ENCODE peak calls at places on chromosomes 2 and 18, in seven cellular contexts. Q is H9, C is neuronal stem cell, E is IMR-90, V is trophoblast cell, G is mesenchymal stem cell, M is H1. X is an unnamed sample.

GRCh38 chr2:157572725-157573124 is 55.9 kb downstream of the ACVR1C start:
- DNase-seq in V (no peak), G (no peak), Q (no peak), M (no peak), C (no peak), E (no peak), X (peak)

GRCh38 chr2:222982010-222982908 is 69.7 kb upstream of the KCNE4 start:
- DNase-seq in Q (peak), E (peak), V (peak), C (peak), G (peak), M (no peak), X (peak)

GRCh38 chr2:174776223-174776622 is 12.0 kb upstream of the CHRNA1 start:
- DNase-seq in M (no peak), V (no peak), Q (peak), E (no peak), C (no peak), G (no peak), X (peak)

GRCh38 chr2:5392658-5393057 is 299.5 kb upstream of the SOX11 start:
- DNase-seq in E (no peak), C (no peak), V (peak), G (peak), Q (no peak), M (no peak), X (peak)

GRCh38 chr18:56986829-56987228 is 160.1 kb upstream of the BOD1L2 start:
- DNase-seq in M (peak), E (no peak), G (no peak), Q (peak), C (peak), V (no peak), X (peak)

GRCh38 chr2:114933671-114934241 is 491.3 kb downstream of the DPP10 start:
- DNase-seq in M (no peak), C (no peak), G (no peak), E (no peak), V (peak), Q (no peak), X (no peak)

GRCh38 chr18:69948919-69949537 is 1.4 kb upstream of the CD226 start:
- DNase-seq in Q (no peak), E (peak), M (no peak), G (no peak), V (peak), C (no peak), X (peak)

GRCh38 chr2:161995553-161996016 is 78.4 kb downstream of the DPP4 start:
- DNase-seq in G (no peak), M (no peak), C (no peak), Q (no peak), V (no peak), E (no peak), X (no peak)

GRCh38 chr2:211944572-211944971 is 594.0 kb downstream of the ERBB4 start:
- DNase-seq in G (no peak), E (no peak), Q (peak), M (no peak), V (no peak), C (no peak), X (peak)

GRCh38 chr2:158234497-158234896 is 132.8 kb downstream of the UPP2 start:
- DNase-seq in Q (no peak), V (no peak), M (no peak), C (no peak), E (no peak), G (no peak), X (no peak)

GRCh38 chr18:57134564-57135211 is 12.2 kb upstream of the BOD1L2 start:
- DNase-seq in Q (no peak), G (no peak), V (no peak), C (peak), E (peak), M (no peak), X (peak)

GRCh38 chr2:33209976-33210375 is 263.2 kb downstream of the LTBP1 start:
- DNase-seq in E (peak), Q (no peak), V (no peak), C (no peak), G (peak), M (no peak), X (no peak)

GRCh38 chr2:3290655-3291054 is 87.0 kb downstream of the EIPR1 start:
- DNase-seq in M (no peak), G (no peak), Q (no peak), E (no peak), C (no peak), V (no peak), X (no peak)

GRCh38 chr2:144331652-144332355 is 188.1 kb downstream of the ZEB2 start:
- DNase-seq in Q (peak), V (peak), G (peak), E (no peak), C (peak), M (no peak), X (no peak)

GRCh38 chr2:209671280-209671679 is 100.4 kb upstream of the UNC80 start:
- DNase-seq in C (peak), V (no peak), M (no peak), E (no peak), Q (no peak), G (no peak), X (no peak)

GRCh38 chr2:36904636-36905035 is 61.7 kb downstream of the STRN start:
- DNase-seq in C (no peak), V (no peak), G (no peak), E (no peak), Q (no peak), M (no peak), X (no peak)

GRCh38 chr18:37554399-37554787 is 11.2 kb downstream of the CELF4 start:
- DNase-seq in E (no peak), M (peak), G (no peak), Q (peak), V (no peak), C (no peak), X (peak)

GRCh38 chr2:239038773-239039478 is 191.0 kb downstream of the TWIST2 start:
- DNase-seq in C (no peak), M (no peak), E (no peak), Q (no peak), G (no peak), V (no peak), X (no peak)

GRCh38 chr2:144583741-144584453 is 64.0 kb upstream of the ZEB2 start:
- DNase-seq in C (no peak), V (peak), Q (no peak), G (peak), M (no peak), E (peak), X (no peak)

GRCh38 chr2:100494712-100495111 is 24.4 kb downstream of the NMS start:
- DNase-seq in M (no peak), C (no peak), G (no peak), V (no peak), E (no peak), Q (no peak), X (no peak)

GRCh38 chr2:128732976-128733431 is 414.3 kb upstream of the HS6ST1 start:
- DNase-seq in C (no peak), E (peak), G (peak), M (no peak), V (no peak), Q (no peak), X (no peak)

GRCh38 chr2:12089001-12089400 is 342.6 kb downstream of the LPIN1 start:
- DNase-seq in C (no peak), M (no peak), E (no peak), V (no peak), G (no peak), Q (no peak), X (no peak)

GRCh38 chr18:49728542-49728941 is 84.8 kb downstream of the ACAA2 start:
- DNase-seq in Q (peak), M (peak), G (no peak), E (no peak), V (peak), C (no peak), X (peak)

GRCh38 chr2:23900133-23900926 is 26.6 kb downstream of the ATAD2B start:
- DNase-seq in G (no peak), M (no peak), E (peak), V (peak), Q (no peak), C (no peak), X (no peak)

GRCh38 chr2:42653039-42653438 is 84.6 kb downstream of the MTA3 start:
- DNase-seq in G (no peak), Q (no peak), M (no peak), C (no peak), E (no peak), V (no peak), X (no peak)

GRCh38 chr18:56176750-56177149 is 461.6 kb downstream of the TXNL1 start:
- DNase-seq in C (no peak), V (no peak), G (no peak), Q (no peak), M (no peak), E (no peak), X (no peak)

GRCh38 chr2:74738586-74738985 is 84.5 kb downstream of the SEMA4F start:
- DNase-seq in M (no peak), E (no peak), C (no peak), G (no peak), Q (no peak), V (peak), X (no peak)

GRCh38 chr2:126890962-126891450 is 7.7 kb upstream of the TEX51 start:
- DNase-seq in M (no peak), C (no peak), E (no peak), V (no peak), G (no peak), Q (no peak), X (no peak)

GRCh38 chr2:60484080-60484737 is 69.2 kb downstream of the BCL11A start:
- DNase-seq in E (peak), Q (peak), G (peak), M (no peak), C (no peak), V (peak), X (peak)

GRCh38 chr2:61605245-61605644 is 67.1 kb upstream of the XPO1 start:
- DNase-seq in Q (no peak), V (no peak), E (no peak), G (no peak), C (no peak), M (no peak), X (no peak)

GRCh38 chr18:70384181-70384790 is 95.4 kb downstream of the SOCS6 start:
- DNase-seq in C (no peak), V (no peak), G (peak), Q (no peak), E (peak), M (no peak), X (no peak)

GRCh38 chr18:58144671-58145285 is 100.8 kb downstream of the NEDD4L start:
- DNase-seq in G (no peak), V (no peak), M (no peak), Q (no peak), E (no peak), C (no peak), X (no peak)

GRCh38 chr2:176126929-176127768 is 2.4 kb upstream of the HOXD8 start:
- DNase-seq in C (peak), V (peak), E (peak), Q (peak), M (no peak), G (peak), X (no peak)

GRCh38 chr2:169452080-169452479 is 27.2 kb upstream of the BBS5 start:
- DNase-seq in G (peak), E (peak), M (no peak), C (peak), Q (no peak), V (no peak), X (peak)

GRCh38 chr2:12715878-12716249 is 872 bp upstream of the TRIB2 start:
- DNase-seq in Q (peak), M (no peak), C (peak), G (peak), E (peak), V (peak), X (peak)

DNA sequence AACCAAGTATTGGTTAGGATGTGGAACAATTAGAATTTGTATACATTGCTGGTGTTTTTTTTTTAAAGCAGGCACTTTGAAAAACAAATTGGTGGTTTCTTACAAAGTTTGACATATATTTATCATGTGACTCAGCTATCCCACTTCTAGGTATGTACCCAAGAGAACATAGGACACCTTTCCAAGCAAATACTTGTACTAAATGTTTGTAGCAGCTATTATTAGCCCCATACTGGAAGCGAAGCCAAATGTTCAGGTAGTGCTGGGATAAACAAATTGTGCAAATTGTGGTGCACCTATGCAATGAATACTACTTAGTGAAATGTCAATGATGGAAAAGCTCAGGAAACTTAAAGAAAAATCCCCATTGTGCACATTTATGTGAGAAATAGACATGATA is 101.0 kb downstream of the MIB1 start:
- DNase-seq in C (no peak), E (no peak), V (no peak), M (no peak), Q (no peak), G (no peak), X (no peak)
- H3K18ac ChIP-seq in C (no peak), E (no peak), V (no peak), M (no peak), Q (no peak), G (no peak), X (no peak)

DNA sequence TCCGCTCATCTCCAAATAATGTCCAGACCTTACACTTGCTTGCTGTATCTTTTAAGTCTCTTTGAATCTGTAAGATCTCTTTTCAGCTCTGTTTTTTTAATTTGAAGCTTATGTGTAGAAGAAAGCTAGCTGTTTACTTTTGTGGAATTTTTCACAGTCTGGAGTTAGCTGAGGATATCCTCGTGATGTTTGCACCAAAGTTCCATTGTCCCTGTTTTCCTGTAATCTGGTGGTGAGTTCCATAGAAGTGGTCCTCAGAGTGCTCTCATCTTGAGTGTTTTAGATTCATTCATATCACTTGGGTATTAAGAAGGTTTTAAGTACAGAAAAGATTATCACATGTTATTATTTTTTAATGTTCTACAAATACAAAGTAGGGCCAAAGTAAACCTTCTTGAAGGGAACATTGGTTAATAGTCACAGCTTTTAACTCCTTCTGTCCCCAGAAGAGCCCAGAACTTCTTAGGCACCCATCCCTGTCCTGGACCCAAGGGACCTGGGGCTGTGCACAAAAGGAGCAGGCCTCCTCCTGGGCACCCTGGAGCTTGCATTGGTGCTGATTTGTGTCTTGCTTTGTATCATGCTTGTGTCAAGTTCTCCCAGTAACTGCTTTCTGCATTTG is 15.0 kb downstream of the MLPH start:
- DNase-seq in E (peak), V (no peak), Q (no peak), C (no peak), M (no peak), G (peak), X (no peak)
- H3K4me2 ChIP-seq in E (peak), V (no peak), Q (no peak), C (no peak), M (no peak), G (no peak), X (no peak)

GRCh38 chr2:40361478-40361877 is 90.4 kb downstream of the SLC8A1 start:
- DNase-seq in M (no peak), E (no peak), Q (no peak), G (no peak), C (no peak), V (no peak), X (no peak)

GRCh38 chr2:40360652-40361051 is 91.2 kb downstream of the SLC8A1 start:
- DNase-seq in C (no peak), M (no peak), G (no peak), V (no peak), E (peak), Q (no peak), X (no peak)

GRCh38 chr2:40364143-40364903 is 87.6 kb downstream of the SLC8A1 start:
- DNase-seq in G (peak), V (no peak), Q (no peak), M (no peak), E (peak), C (no peak), X (no peak)

GRCh38 chr2:40367032-40367431 is 84.9 kb downstream of the SLC8A1 start:
- DNase-seq in V (no peak), E (no peak), Q (no peak), C (no peak), G (no peak), M (no peak), X (no peak)

DNA sequence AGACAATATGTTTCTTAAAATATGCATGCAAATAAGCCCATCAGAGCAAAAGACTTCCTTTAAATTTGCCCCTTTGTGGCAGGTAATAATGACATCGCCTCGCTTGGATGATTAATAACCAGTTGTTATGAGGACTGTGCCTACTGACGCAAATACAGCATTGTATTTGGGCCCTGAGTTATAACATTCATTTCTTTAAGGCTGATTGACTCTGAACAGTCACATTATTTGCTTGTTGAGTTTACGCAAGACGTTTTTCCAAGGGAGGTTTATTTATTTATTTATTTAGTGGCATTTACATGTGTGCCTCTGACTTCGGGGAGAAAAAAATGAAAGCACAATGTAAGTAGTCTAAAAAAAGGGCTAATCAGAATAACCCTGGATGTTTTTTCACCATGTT is 88.3 kb downstream of the SLC8A1 start:
- DNase-seq in G (peak), C (no peak), V (no peak), M (no peak), Q (no peak), E (peak), X (no peak)
- H3K9ac ChIP-seq in G (peak), C (no peak), V (no peak), M (no peak), Q (no peak), E (peak), X (no peak)

GRCh38 chr2:226140594-226140993 is 659.0 kb downstream of the IRS1 start:
- DNase-seq in G (no peak), M (no peak), E (no peak), C (no peak), Q (no peak), V (no peak), X (no peak)
- H3K18ac ChIP-seq in G (no peak), M (no peak), E (no peak), C (no peak), Q (no peak), V (no peak), X (no peak)

DNA sequence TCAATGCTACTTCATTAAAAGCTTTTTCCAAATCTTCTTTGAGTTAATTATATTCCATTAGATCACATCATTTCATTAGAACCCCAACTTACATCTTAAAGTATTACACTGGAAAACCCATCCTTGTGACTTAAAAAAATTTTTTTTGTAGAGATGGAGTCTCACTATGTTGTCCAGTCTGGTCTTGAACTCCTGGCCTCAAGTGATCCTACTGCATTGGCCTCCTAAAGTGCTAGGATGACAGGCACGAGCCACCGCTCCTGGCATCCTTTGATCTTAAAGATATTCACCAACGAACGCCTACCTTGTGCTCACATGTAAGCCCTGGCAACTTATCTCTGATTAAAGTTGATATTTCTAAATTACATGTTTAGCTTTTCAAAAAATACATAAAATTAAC is 6.7 kb downstream of the LAPTM4A start:
- DNase-seq in M (no peak), V (no peak), C (no peak), G (no peak), Q (no peak), E (no peak), X (no peak)
- H3K4me2 ChIP-seq in M (no peak), V (no peak), C (no peak), G (no peak), Q (no peak), E (peak), X (no peak)

GRCh38 chr18:13446024-13446423 is 227.5 kb downstream of the LDLRAD4 start:
- DNase-seq in M (no peak), E (no peak), Q (no peak), C (no peak), G (no peak), V (no peak), X (no peak)
- H3K9ac ChIP-seq in M (no peak), E (no peak), Q (no peak), C (no peak), G (no peak), V (no peak), X (no peak)

GRCh38 chr2:69629921-69630608 is 13.5 kb downstream of the AAK1 start:
- DNase-seq in Q (no peak), V (no peak), G (no peak), C (no peak), E (no peak), M (no peak), X (no peak)
- H3K18ac ChIP-seq in Q (no peak), V (no peak), G (no peak), C (no peak), E (no peak), M (no peak), X (no peak)

GRCh38 chr2:83730258-83730657 is 728.8 kb downstream of the SUCLG1 start:
- DNase-seq in Q (no peak), C (no peak), E (no peak), M (no peak), G (no peak), V (no peak), X (no peak)
- H3K4me2 ChIP-seq in Q (no peak), C (no peak), E (no peak), M (no peak), G (no peak), V (no peak), X (no peak)

GRCh38 chr2:105801961-105802360 is 57.2 kb downstream of the NCK2 start:
- DNase-seq in Q (no peak), M (no peak), G (no peak), E (no peak), C (no peak), V (no peak), X (no peak)

GRCh38 chr2:105803337-105803736 is 58.6 kb downstream of the NCK2 start:
- DNase-seq in G (no peak), E (no peak), V (no peak), M (no peak), Q (no peak), C (no peak), X (no peak)

GRCh38 chr2:105800036-105800755 is 55.5 kb downstream of the NCK2 start:
- DNase-seq in M (no peak), V (no peak), E (peak), Q (no peak), C (no peak), G (peak), X (no peak)

GRCh38 chr2:105802587-105802986 is 57.9 kb downstream of the NCK2 start:
- DNase-seq in G (peak), Q (no peak), C (no peak), E (no peak), M (no peak), V (peak), X (no peak)

GRCh38 chr2:105800953-105801635 is 56.4 kb downstream of the NCK2 start:
- DNase-seq in Q (no peak), M (no peak), V (no peak), E (no peak), G (no peak), C (no peak), X (no peak)
- H3K9ac ChIP-seq in Q (no peak), M (no peak), V (no peak), E (no peak), G (no peak), C (no peak), X (no peak)

X was measured in mesendoderm.